ENCODE peak calls at places on chromosomes 3 and 15, in four cellular contexts. T, Q, S and J are unnamed samples.

GRCh38 chr15:75238150-75238549 is 20.0 kb upstream of the GOLGA6C start:
- DNase-seq in T (no peak), Q (no peak), S (no peak), J (no peak)

GRCh38 chr15:33190539-33190938 is 4.0 kb downstream of the FMN1 start:
- DNase-seq in T (no peak), Q (no peak), S (no peak), J (no peak)

GRCh38 chr3:141370065-141370533 is 1.8 kb downstream of the ZBTB38 start:
- DNase-seq in T (peak), Q (peak), S (peak), J (peak)

GRCh38 chr3:146970236-146970635 is 365.1 kb upstream of the PLSCR5 start:
- DNase-seq in T (no peak), Q (no peak), S (no peak), J (no peak)

GRCh38 chr15:51284871-51285270 is 53.5 kb downstream of the CYP19A1 start:
- DNase-seq in T (no peak), Q (no peak), S (no peak), J (no peak)

GRCh38 chr3:19947549-19948071 is 713 bp downstream of the RAB5A start:
- DNase-seq in T (peak), Q (peak), S (peak), J (peak)

GRCh38 chr15:48962662-48963523 is 826 bp downstream of the SHC4 start:
- DNase-seq in T (no peak), Q (no peak), S (no peak), J (no peak)

GRCh38 chr3:52313774-52314188 is 2.3 kb upstream of the DNAH1 start:
- DNase-seq in T (no peak), Q (peak), S (peak), J (no peak)

GRCh38 chr15:69141286-69141701 is 19.1 kb upstream of the GLCE start:
- DNase-seq in T (no peak), Q (no peak), S (peak), J (peak)

GRCh38 chr15:55434989-55435825 is 26.9 kb downstream of the PIERCE2 start:
- DNase-seq in T (no peak), Q (no peak), S (peak), J (peak)

GRCh38 chr3:23834082-23834870 is 28.5 kb downstream of the UBE2E1 start:
- DNase-seq in T (no peak), Q (no peak), S (no peak), J (no peak)

GRCh38 chr15:80850941-80851451 is 71.8 kb downstream of the CEMIP start:
- DNase-seq in T (no peak), Q (no peak), S (no peak), J (peak)

GRCh38 chr3:82558081-82558480 is 796.6 kb upstream of the GBE1 start:
- DNase-seq in T (no peak), Q (no peak), S (no peak), J (no peak)

GRCh38 chr15:78156653-78157052 is 7.5 kb downstream of the IDH3A start:
- DNase-seq in T (no peak), Q (no peak), S (no peak), J (no peak)

DNA sequence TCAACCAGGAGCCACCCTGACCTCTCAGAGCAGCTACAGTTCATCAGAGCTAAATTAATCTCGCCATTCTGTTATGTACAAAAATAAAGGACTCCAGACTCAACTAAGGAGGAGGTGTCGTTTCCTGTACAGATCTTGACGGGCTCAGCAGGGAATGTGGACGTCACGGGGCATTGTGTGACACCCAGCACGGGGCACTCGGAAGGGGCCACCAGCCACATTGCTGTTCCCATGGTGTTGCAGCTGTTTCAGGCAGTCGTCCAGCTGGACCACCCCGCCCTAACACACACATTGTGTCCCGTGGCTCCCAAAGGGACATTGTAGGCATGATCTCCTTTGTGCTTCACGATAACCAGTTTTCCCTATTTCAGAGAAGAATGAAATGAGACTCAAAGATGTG is 5.6 kb downstream of the SSUH2 start:
- DNase-seq in T (no peak), Q (no peak), S (no peak), J (no peak)
- TF ChIP-seq EP300 in T (no peak), Q (no peak), S (no peak), J (no peak)

DNA sequence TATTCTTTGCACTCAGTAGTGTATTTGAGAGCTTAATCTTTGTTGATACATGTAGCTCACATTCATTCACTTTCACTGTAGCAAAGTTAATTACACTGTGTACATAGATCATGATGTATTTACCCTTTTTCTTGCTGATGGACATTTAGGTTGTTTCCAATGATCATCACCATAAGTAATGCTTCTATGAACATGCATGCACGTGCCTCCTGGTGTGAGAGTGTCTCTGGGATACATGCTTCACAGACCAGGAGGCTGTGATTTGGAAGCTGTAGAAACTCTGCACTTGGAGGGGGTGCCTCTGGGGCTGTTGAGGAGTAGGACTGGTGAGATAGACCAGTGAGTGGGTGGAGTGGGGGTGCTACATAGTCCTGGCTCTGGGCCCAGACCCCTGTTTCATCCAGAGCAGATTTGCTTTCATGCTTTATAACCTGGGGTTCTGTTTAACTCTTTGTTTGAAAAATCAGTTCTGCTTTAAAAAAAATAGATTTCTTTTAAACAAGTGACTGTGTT is 18.2 kb upstream of the SMAD3 start:
- DNase-seq in T (no peak), Q (no peak), S (no peak), J (no peak)
- TF ChIP-seq EP300 in T (no peak), Q (no peak), S (no peak), J (no peak)

DNA sequence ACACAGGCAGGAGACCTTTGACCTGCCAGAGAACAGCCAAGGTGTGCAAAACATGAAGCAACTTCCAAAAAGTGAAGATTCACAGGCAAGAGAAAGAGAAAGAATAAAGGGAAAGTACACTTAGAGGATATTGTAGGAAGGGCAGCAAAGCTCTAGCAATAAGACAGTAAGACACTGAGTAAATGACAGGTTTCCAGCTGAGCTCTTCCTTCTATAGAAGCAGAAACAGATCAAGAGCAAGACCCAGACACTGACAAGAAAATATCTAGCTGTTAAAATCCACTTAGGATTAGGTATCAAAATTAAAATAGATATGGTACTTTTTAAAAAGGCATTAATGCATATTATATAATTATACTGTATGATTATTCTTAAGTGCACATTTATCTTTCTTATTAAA is 333.4 kb downstream of the RAP2B start:
- DNase-seq in T (no peak), Q (no peak), S (no peak), J (no peak)
- TF ChIP-seq EP300 in T (no peak), Q (no peak), S (no peak), J (no peak)

DNA sequence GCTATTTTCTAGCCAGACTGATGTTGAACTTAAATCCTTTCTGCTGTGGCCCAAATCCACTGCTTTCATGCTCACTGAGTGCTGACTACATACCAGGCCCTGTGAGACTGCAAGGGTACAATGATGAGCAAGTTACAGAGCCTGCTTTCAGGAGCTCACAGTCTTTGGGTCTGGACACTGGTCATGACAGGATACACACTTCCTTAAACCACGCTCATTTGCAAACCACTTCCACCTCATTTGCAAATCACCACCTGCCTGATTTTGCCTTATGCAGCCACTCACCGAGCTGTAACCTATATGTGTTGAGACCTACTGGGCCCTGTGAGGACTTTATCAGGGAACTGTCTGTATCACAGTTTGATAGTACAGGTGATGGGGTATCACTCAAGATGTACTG is 50.2 kb upstream of the LRRC58 start:
- DNase-seq in T (no peak), Q (no peak), S (no peak), J (no peak)
- TF ChIP-seq EP300 in T (no peak), Q (no peak), S (no peak), J (no peak)

GRCh38 chr3:29067014-29067413 is 213.9 kb upstream of the RBMS3 start:
- DNase-seq in T (no peak), Q (no peak), S (peak), J (no peak)

GRCh38 chr3:29064085-29064484 is 216.8 kb upstream of the RBMS3 start:
- DNase-seq in T (no peak), Q (no peak), S (no peak), J (no peak)

GRCh38 chr3:29071077-29071634 is 209.7 kb upstream of the RBMS3 start:
- DNase-seq in T (no peak), Q (no peak), S (no peak), J (no peak)

DNA sequence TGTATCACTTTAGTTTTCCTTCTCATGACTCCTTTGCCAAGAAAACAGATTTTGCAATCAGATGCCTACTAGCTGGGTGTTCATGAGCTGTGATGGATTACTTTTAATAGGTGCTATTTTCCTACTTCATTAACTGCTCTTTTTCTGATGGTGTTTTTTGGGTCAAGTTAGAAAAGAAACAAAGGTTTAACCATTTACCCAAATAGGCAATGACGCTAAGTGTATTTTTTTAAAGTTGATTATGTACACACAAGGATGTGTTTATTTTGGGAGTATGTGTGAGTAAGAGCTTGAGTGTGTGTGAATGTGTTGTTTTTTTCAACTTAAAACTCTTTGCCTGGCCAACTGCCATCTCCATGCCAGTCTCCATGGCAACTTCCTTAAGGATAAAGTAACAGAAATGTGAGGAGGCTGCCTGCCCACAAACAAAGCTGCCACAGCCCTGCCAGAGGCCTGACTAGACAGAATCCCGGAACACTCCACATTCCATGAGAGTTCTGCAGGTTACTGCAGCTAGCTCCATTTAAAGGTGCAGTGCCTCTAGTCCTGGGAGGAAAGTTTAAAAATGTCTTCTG is 215.6 kb upstream of the RBMS3 start:
- DNase-seq in T (peak), Q (peak), S (peak), J (no peak)
- TF ChIP-seq EP300 in T (no peak), Q (no peak), S (no peak), J (no peak)